ENCODE peak calls at places on chromosomes 16 and 17, in eight cellular contexts. H, C, O, Z, L, U, I and J are unnamed samples.
A peak's percentile ranks its signal among the peaks of the same experiment; 100 is the strongest.

GRCh38 chr16:84175351-84176081 is 11.3 kb downstream of the TAF1C start:
- DNase-seq in H (peak; percentile 57), C (peak; percentile 70), O (no peak), Z (peak; percentile 54), L (peak; percentile 6), U (peak; percentile 68), I (peak; percentile 42), J (peak; percentile 35)

GRCh38 chr17:75765981-75766380 is 989 bp upstream of the GALK1 start:
- DNase-seq in H (no peak), C (no peak), O (no peak), Z (no peak), L (no peak), U (no peak), I (no peak), J (no peak)

GRCh38 chr17:16293918-16294317 is 59.4 kb downstream of the CENPV start:
- DNase-seq in H (no peak), C (no peak), O (no peak), Z (no peak), L (no peak), U (no peak), I (no peak), J (no peak)

GRCh38 chr16:83356266-83356665 is 451.5 kb upstream of the HSBP1 start:
- DNase-seq in H (no peak), C (no peak), O (no peak), Z (no peak), L (peak; percentile 45), U (peak; percentile 65), I (peak; percentile 51), J (peak; percentile 1)

GRCh38 chr16:9042533-9042932 is 48.9 kb upstream of the HAPSTR1 start:
- DNase-seq in H (no peak), C (no peak), O (no peak), Z (no peak), L (peak; percentile 56), U (peak; percentile 18), I (no peak), J (no peak)

GRCh38 chr16:87661561-87661960 is 59.3 kb downstream of the JPH3 start:
- DNase-seq in H (peak; percentile 44), C (peak; percentile 27), O (no peak), Z (peak; percentile 41), L (no peak), U (peak; percentile 67), I (peak; percentile 42), J (peak; percentile 9)

GRCh38 chr16:79361132-79361751 is 239.3 kb downstream of the MAF start:
- DNase-seq in H (no peak), C (no peak), O (no peak), Z (no peak), L (no peak), U (no peak), I (no peak), J (no peak)

GRCh38 chr17:65191805-65192740 is 54.9 kb downstream of the RGS9 start:
- DNase-seq in H (no peak), C (no peak), O (no peak), Z (peak; percentile 40), L (peak; percentile 66), U (no peak), I (no peak), J (no peak)

GRCh38 chr16:53714080-53715050 is 10.4 kb downstream of the FTO start:
- DNase-seq in H (no peak), C (no peak), O (no peak), Z (no peak), L (no peak), U (peak; percentile 45), I (peak; percentile 43), J (no peak)

GRCh38 chr17:55433029-55433628 is 11.5 kb upstream of the MMD start:
- DNase-seq in H (no peak), C (no peak), O (no peak), Z (no peak), L (peak; percentile 78), U (no peak), I (no peak), J (no peak)

GRCh38 chr17:17669081-17669850 is 12.0 kb upstream of the RAI1 start:
- DNase-seq in H (no peak), C (no peak), O (no peak), Z (no peak), L (no peak), U (peak; percentile 41), I (no peak), J (no peak)

GRCh38 chr17:48539177-48539576 is 5.7 kb downstream of the HOXB2 start:
- DNase-seq in H (no peak), C (no peak), O (no peak), Z (no peak), L (peak; percentile 87), U (peak; percentile 92), I (no peak), J (no peak)

GRCh38 chr16:51881731-51882130 is 665.2 kb downstream of the TOX3 start:
- DNase-seq in H (no peak), C (no peak), O (no peak), Z (no peak), L (no peak), U (peak; percentile 82), I (no peak), J (no peak)

GRCh38 chr17:74260525-74260850 is 13.5 kb upstream of the DNAI2 start:
- DNase-seq in H (no peak), C (no peak), O (no peak), Z (no peak), L (no peak), U (no peak), I (no peak), J (no peak)

GRCh38 chr17:17935321-17936271 is 36.6 kb downstream of the TOM1L2 start:
- DNase-seq in H (no peak), C (no peak), O (no peak), Z (no peak), L (peak; percentile 77), U (peak; percentile 63), I (no peak), J (no peak)

GRCh38 chr16:85360323-85361277 is 248.3 kb upstream of the CIBAR2 start:
- DNase-seq in H (no peak), C (no peak), O (no peak), Z (no peak), L (no peak), U (peak; percentile 92), I (no peak), J (no peak)

GRCh38 chr16:23058576-23058975 is 90.7 kb downstream of the USP31 start:
- DNase-seq in H (no peak), C (no peak), O (no peak), Z (no peak), L (no peak), U (no peak), I (no peak), J (no peak)